ENCODE peak calls at places on chromosomes 6 and 20, in six cellular contexts. One of them, this sample, is unnamed.
A peak's percentile ranks its signal among the peaks of the same experiment; 100 is the strongest.

GRCh38 chr6:11711644-11711993 is 67.0 kb downstream of the ADTRP start:
- DNase-seq in uterus: no peak
- DNase-seq in left ventricle myocardium inferior: no peak
- DNase-seq in lower lobe of right lung: no peak
- DNase-seq in neural progenitor cell: no peak
- DNase-seq in left lung: no peak
- DNase-seq in this sample: no peak

GRCh38 chr20:23596856-23597255 is 8.9 kb downstream of the CST9 start:
- DNase-seq in uterus: no peak
- DNase-seq in lower lobe of right lung: no peak
- DNase-seq in neural progenitor cell: no peak
- DNase-seq in left lung: no peak
- DNase-seq in left ventricle myocardium inferior: no peak
- DNase-seq in this sample: no peak

GRCh38 chr20:5945963-5946362 is 4.4 kb downstream of the TRMT6 start:
- DNase-seq in left lung: no peak
- DNase-seq in left ventricle myocardium inferior: no peak
- DNase-seq in uterus: no peak
- DNase-seq in neural progenitor cell: no peak
- DNase-seq in lower lobe of right lung: no peak
- DNase-seq in this sample: no peak

GRCh38 chr6:152575621-152576150 is 61.5 kb downstream of the SYNE1 start:
- DNase-seq in neural progenitor cell: no peak
- DNase-seq in uterus: peak; percentile 49
- DNase-seq in lower lobe of right lung: no peak
- DNase-seq in left ventricle myocardium inferior: no peak
- DNase-seq in left lung: no peak
- DNase-seq in this sample: no peak

GRCh38 chr20:37567671-37568588 is 40.3 kb upstream of the BLCAP start:
- DNase-seq in left lung: no peak
- DNase-seq in left ventricle myocardium inferior: no peak
- DNase-seq in neural progenitor cell: peak; percentile 28
- DNase-seq in lower lobe of right lung: no peak
- DNase-seq in uterus: no peak
- DNase-seq in this sample: peak; percentile 33

GRCh38 chr6:44053760-44054556 is 73.3 kb downstream of the MRPL14 start:
- DNase-seq in uterus: no peak
- DNase-seq in left ventricle myocardium inferior: no peak
- DNase-seq in left lung: no peak
- DNase-seq in lower lobe of right lung: no peak
- DNase-seq in neural progenitor cell: no peak
- DNase-seq in this sample: no peak

GRCh38 chr6:117916483-117916882 is 9.4 kb downstream of the SLC35F1 start:
- DNase-seq in left ventricle myocardium inferior: no peak
- DNase-seq in lower lobe of right lung: no peak
- DNase-seq in neural progenitor cell: no peak
- DNase-seq in left lung: no peak
- DNase-seq in uterus: no peak
- DNase-seq in this sample: no peak

GRCh38 chr6:16810411-16810810 is 49.2 kb upstream of the ATXN1 start:
- DNase-seq in neural progenitor cell: no peak
- DNase-seq in left ventricle myocardium inferior: no peak
- DNase-seq in uterus: no peak
- DNase-seq in left lung: no peak
- DNase-seq in lower lobe of right lung: no peak
- DNase-seq in this sample: no peak

GRCh38 chr6:17484201-17484606 is 90.8 kb downstream of the CAP2 start:
- DNase-seq in lower lobe of right lung: no peak
- DNase-seq in neural progenitor cell: no peak
- DNase-seq in left lung: no peak
- DNase-seq in left ventricle myocardium inferior: no peak
- DNase-seq in uterus: no peak
- DNase-seq in this sample: peak; percentile 76

GRCh38 chr6:146111864-146112263 is 83.0 kb downstream of the GRM1 start:
- DNase-seq in left lung: no peak
- DNase-seq in neural progenitor cell: no peak
- DNase-seq in lower lobe of right lung: no peak
- DNase-seq in left ventricle myocardium inferior: no peak
- DNase-seq in uterus: no peak
- DNase-seq in this sample: no peak

GRCh38 chr6:100472674-100473073 is 8.0 kb upstream of the SIM1 start:
- DNase-seq in left ventricle myocardium inferior: no peak
- DNase-seq in uterus: no peak
- DNase-seq in lower lobe of right lung: no peak
- DNase-seq in neural progenitor cell: no peak
- DNase-seq in left lung: no peak
- DNase-seq in this sample: no peak

GRCh38 chr20:15076785-15077184 is 739.4 kb upstream of the FLRT3 start:
- DNase-seq in neural progenitor cell: no peak
- DNase-seq in lower lobe of right lung: no peak
- DNase-seq in left ventricle myocardium inferior: no peak
- DNase-seq in uterus: no peak
- DNase-seq in left lung: no peak
- DNase-seq in this sample: no peak

GRCh38 chr6:166411721-166412151 is 29.0 kb upstream of the MPC1 start:
- DNase-seq in left ventricle myocardium inferior: no peak
- DNase-seq in neural progenitor cell: no peak
- DNase-seq in lower lobe of right lung: no peak
- DNase-seq in left lung: no peak
- DNase-seq in uterus: no peak
- DNase-seq in this sample: no peak

GRCh38 chr20:35240914-35241293 is 14.4 kb downstream of the MMP24 start:
- DNase-seq in left lung: no peak
- DNase-seq in lower lobe of right lung: no peak
- DNase-seq in left ventricle myocardium inferior: no peak
- DNase-seq in uterus: no peak
- DNase-seq in neural progenitor cell: no peak
- DNase-seq in this sample: no peak

GRCh38 chr6:47967843-47968242 is 143.2 kb downstream of the PTCHD4 start:
- DNase-seq in lower lobe of right lung: no peak
- DNase-seq in left ventricle myocardium inferior: no peak
- DNase-seq in uterus: no peak
- DNase-seq in left lung: no peak
- DNase-seq in neural progenitor cell: no peak
- DNase-seq in this sample: no peak

GRCh38 chr6:42441059-42441471 is 10.7 kb downstream of the TRERF1 start:
- DNase-seq in left lung: no peak
- DNase-seq in left ventricle myocardium inferior: no peak
- DNase-seq in neural progenitor cell: no peak
- DNase-seq in uterus: peak; percentile 56
- DNase-seq in lower lobe of right lung: no peak
- DNase-seq in this sample: no peak

GRCh38 chr6:26240981-26241770 is 123.8 kb upstream of the BTN3A2 start:
- DNase-seq in left ventricle myocardium inferior: no peak
- DNase-seq in lower lobe of right lung: peak; percentile 59
- DNase-seq in neural progenitor cell: peak; percentile 45
- DNase-seq in left lung: peak; percentile 58
- DNase-seq in uterus: no peak
- DNase-seq in this sample: no peak

GRCh38 chr6:79989641-79990040 is 14.8 kb upstream of the TTK start:
- DNase-seq in left lung: no peak
- DNase-seq in lower lobe of right lung: no peak
- DNase-seq in uterus: no peak
- DNase-seq in left ventricle myocardium inferior: no peak
- DNase-seq in neural progenitor cell: no peak
- DNase-seq in this sample: no peak

GRCh38 chr6:39040080-39040673 is 8.4 kb upstream of the GLP1R start:
- DNase-seq in left lung: no peak
- DNase-seq in uterus: no peak
- DNase-seq in left ventricle myocardium inferior: no peak
- DNase-seq in lower lobe of right lung: no peak
- DNase-seq in neural progenitor cell: no peak
- DNase-seq in this sample: no peak

GRCh38 chr6:109318328-109318876 is 63.9 kb downstream of the CD164 start:
- DNase-seq in lower lobe of right lung: no peak
- DNase-seq in left ventricle myocardium inferior: no peak
- DNase-seq in neural progenitor cell: peak; percentile 43
- DNase-seq in left lung: no peak
- DNase-seq in uterus: no peak
- DNase-seq in this sample: no peak

GRCh38 chr20:46253391-46253790 is 54.9 kb downstream of the CDH22 start:
- DNase-seq in lower lobe of right lung: no peak
- DNase-seq in neural progenitor cell: peak; percentile 64
- DNase-seq in uterus: no peak
- DNase-seq in left ventricle myocardium inferior: no peak
- DNase-seq in left lung: no peak
- DNase-seq in this sample: no peak

DNA sequence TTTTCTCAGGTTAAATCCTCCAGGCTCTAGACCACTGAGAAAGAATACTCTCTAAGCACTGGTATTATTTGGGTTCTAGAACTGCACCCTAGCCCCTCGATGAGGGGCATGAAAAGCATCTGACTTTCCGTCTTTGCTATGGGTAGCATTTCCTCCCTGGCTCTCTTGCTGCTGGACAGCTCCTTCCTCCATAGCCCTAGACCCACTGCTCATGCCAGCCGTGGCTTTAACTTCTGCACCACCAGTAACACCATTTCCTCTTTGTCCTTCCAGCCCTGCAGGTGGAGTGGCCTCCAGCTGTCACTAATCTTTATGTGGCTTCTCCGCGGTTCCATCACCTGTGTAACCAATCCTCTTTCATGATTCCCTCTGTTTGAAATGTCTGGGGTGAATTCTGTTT is 194.9 kb downstream of the SCP2D1 start:
- DNase-seq in left ventricle myocardium inferior: no peak
- DNase-seq in lower lobe of right lung: no peak
- DNase-seq in left lung: no peak
- DNase-seq in neural progenitor cell: peak; percentile 18
- DNase-seq in uterus: no peak
- DNase-seq in this sample: no peak
- H3K4me3 ChIP-seq in left ventricle myocardium inferior: no peak overlapping the region
- H3K4me3 ChIP-seq in lower lobe of right lung: no peak overlapping the region
- H3K4me3 ChIP-seq in left lung: no peak overlapping the region
- H3K4me3 ChIP-seq in neural progenitor cell: no peak overlapping the region
- H3K4me3 ChIP-seq in uterus: no peak overlapping the region
- H3K4me3 ChIP-seq in this sample: no peak overlapping the region

GRCh38 chr20:2814587-2815051 is at the start of gene C20orf141:
- DNase-seq in uterus: peak; percentile 87
- DNase-seq in lower lobe of right lung: no peak
- DNase-seq in neural progenitor cell: no peak
- DNase-seq in left lung: no peak
- DNase-seq in left ventricle myocardium inferior: no peak
- DNase-seq in this sample: peak; percentile 82
- H3K27ac ChIP-seq in uterus: peak within 1 kb of the TSS; percentile 62
- H3K27ac ChIP-seq in lower lobe of right lung: no peak within 1 kb of the TSS
- H3K27ac ChIP-seq in neural progenitor cell: no peak within 1 kb of the TSS
- H3K27ac ChIP-seq in left lung: no peak within 1 kb of the TSS
- H3K27ac ChIP-seq in left ventricle myocardium inferior: no peak within 1 kb of the TSS
- H3K27ac ChIP-seq in this sample: no peak within 1 kb of the TSS

DNA sequence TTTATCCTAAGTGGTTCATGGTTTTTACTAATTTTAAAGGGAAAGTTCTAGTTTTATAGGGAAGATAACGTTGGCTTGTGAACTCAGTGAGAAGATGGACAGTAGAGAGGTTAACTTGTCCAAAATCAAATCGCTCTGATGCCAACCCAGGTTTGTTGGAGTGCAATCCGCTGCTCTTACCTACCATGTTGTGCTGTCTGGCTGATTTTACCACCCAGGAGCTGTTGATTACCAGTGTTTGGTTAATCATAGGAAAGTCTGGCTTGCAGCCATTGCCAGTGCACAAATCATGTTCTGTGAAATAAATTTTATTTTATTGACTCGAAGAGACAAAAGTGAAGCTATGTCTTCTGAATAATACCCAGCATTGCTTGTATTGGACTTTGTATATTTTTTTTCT is 92.4 kb downstream of the PLCB4 start:
- DNase-seq in uterus: no peak
- DNase-seq in left ventricle myocardium inferior: no peak
- DNase-seq in left lung: no peak
- DNase-seq in neural progenitor cell: no peak
- DNase-seq in lower lobe of right lung: no peak
- DNase-seq in this sample: no peak
- H3K4me3 ChIP-seq in uterus: no peak overlapping the region
- H3K4me3 ChIP-seq in left ventricle myocardium inferior: peak overlapping the region; percentile 35
- H3K4me3 ChIP-seq in left lung: no peak overlapping the region
- H3K4me3 ChIP-seq in neural progenitor cell: no peak overlapping the region
- H3K4me3 ChIP-seq in lower lobe of right lung: no peak overlapping the region
- H3K4me3 ChIP-seq in this sample: no peak overlapping the region

GRCh38 chr20:48631114-48632016 is 196.4 kb downstream of the PREX1 start:
- DNase-seq in left ventricle myocardium inferior: no peak
- DNase-seq in left lung: no peak
- DNase-seq in uterus: no peak
- DNase-seq in neural progenitor cell: no peak
- DNase-seq in lower lobe of right lung: no peak
- DNase-seq in this sample: no peak
- H3K27ac ChIP-seq in left ventricle myocardium inferior: no peak overlapping the region
- H3K27ac ChIP-seq in left lung: no peak overlapping the region
- H3K27ac ChIP-seq in uterus: no peak overlapping the region
- H3K27ac ChIP-seq in neural progenitor cell: no peak overlapping the region
- H3K27ac ChIP-seq in lower lobe of right lung: no peak overlapping the region
- H3K27ac ChIP-seq in this sample: no peak overlapping the region

GRCh38 chr6:53625315-53625714 is 40.2 kb downstream of the KLHL31 start:
- DNase-seq in left lung: no peak
- DNase-seq in neural progenitor cell: no peak
- DNase-seq in uterus: no peak
- DNase-seq in left ventricle myocardium inferior: no peak
- DNase-seq in lower lobe of right lung: no peak
- DNase-seq in this sample: no peak

GRCh38 chr6:53629862-53630532 is 35.6 kb downstream of the KLHL31 start:
- DNase-seq in left lung: no peak
- DNase-seq in left ventricle myocardium inferior: no peak
- DNase-seq in uterus: no peak
- DNase-seq in neural progenitor cell: no peak
- DNase-seq in lower lobe of right lung: no peak
- DNase-seq in this sample: no peak

GRCh38 chr6:53628354-53629119 is 37.0 kb downstream of the KLHL31 start:
- DNase-seq in lower lobe of right lung: no peak
- DNase-seq in left ventricle myocardium inferior: no peak
- DNase-seq in neural progenitor cell: no peak
- DNase-seq in uterus: peak; percentile 73
- DNase-seq in left lung: peak; percentile 44
- DNase-seq in this sample: no peak

GRCh38 chr6:53629120-53629477 is 36.5 kb downstream of the KLHL31 start:
- DNase-seq in left lung: no peak
- DNase-seq in neural progenitor cell: no peak
- DNase-seq in left ventricle myocardium inferior: no peak
- DNase-seq in lower lobe of right lung: no peak
- DNase-seq in uterus: peak; percentile 36
- DNase-seq in this sample: no peak

GRCh38 chr6:53627391-53628218 is 38.0 kb downstream of the KLHL31 start:
- DNase-seq in left lung: no peak
- DNase-seq in neural progenitor cell: no peak
- DNase-seq in lower lobe of right lung: no peak
- DNase-seq in uterus: no peak
- DNase-seq in left ventricle myocardium inferior: no peak
- DNase-seq in this sample: no peak
- H3K4me3 ChIP-seq in left lung: no peak overlapping the region
- H3K4me3 ChIP-seq in neural progenitor cell: no peak overlapping the region
- H3K4me3 ChIP-seq in lower lobe of right lung: no peak overlapping the region
- H3K4me3 ChIP-seq in uterus: no peak overlapping the region
- H3K4me3 ChIP-seq in left ventricle myocardium inferior: no peak overlapping the region
- H3K4me3 ChIP-seq in this sample: no peak overlapping the region

GRCh38 chr20:1897486-1897885 is 2.3 kb downstream of the SIRPA start:
- DNase-seq in left lung: peak; percentile 61
- DNase-seq in lower lobe of right lung: no peak
- DNase-seq in uterus: no peak
- DNase-seq in neural progenitor cell: no peak
- DNase-seq in left ventricle myocardium inferior: no peak
- DNase-seq in this sample: no peak
- H3K27ac ChIP-seq in left lung: peak overlapping the region; percentile 84
- H3K27ac ChIP-seq in lower lobe of right lung: peak overlapping the region; percentile 73
- H3K27ac ChIP-seq in uterus: peak overlapping the region; percentile 60
- H3K27ac ChIP-seq in neural progenitor cell: no peak overlapping the region
- H3K27ac ChIP-seq in left ventricle myocardium inferior: peak overlapping the region; percentile 92
- H3K27ac ChIP-seq in this sample: peak overlapping the region; percentile 60

This sample was measured in psoas muscle.